ENCODE peak calls at places on chromosomes 3 and 15, in six cellular contexts. V, U, W, X, D and B are unnamed samples.

GRCh38 chr3:9183011-9183410 is 66.4 kb downstream of the SRGAP3 start:
- DNase-seq in V (no peak), W (no peak), X (no peak), U (no peak), D (no peak), B (no peak)

GRCh38 chr3:17811633-17812032 is 69.2 kb upstream of the TBC1D5 start:
- DNase-seq in D (no peak), V (no peak), X (no peak), U (no peak), W (no peak), B (no peak)

GRCh38 chr3:69197922-69198540 is 75.6 kb upstream of the LMOD3 start:
- DNase-seq in D (no peak), V (no peak), U (no peak), X (no peak), W (no peak), B (no peak)

GRCh38 chr3:146371902-146372301 is 97.5 kb downstream of the PLSCR2 start:
- DNase-seq in D (no peak), V (no peak), W (no peak), X (no peak), U (no peak), B (no peak)

GRCh38 chr3:71784914-71785593 is at the start of gene PROK2:
- DNase-seq in D (no peak), W (no peak), U (no peak), X (peak), V (no peak), B (no peak)

GRCh38 chr3:46851364-46852328 is 11.6 kb downstream of the MYL3 start:
- DNase-seq in U (no peak), X (peak), D (no peak), W (peak), V (peak), B (no peak)

GRCh38 chr3:61688307-61688695 is 126.9 kb downstream of the PTPRG start:
- DNase-seq in W (no peak), U (no peak), V (no peak), D (no peak), X (no peak), B (no peak)

GRCh38 chr3:57757642-57758297 is 1.7 kb downstream of the SLMAP start:
- DNase-seq in D (peak), U (peak), W (no peak), X (peak), V (no peak), B (no peak)

GRCh38 chr3:31079691-31080090 is 185.2 kb upstream of the GADL1 start:
- DNase-seq in X (no peak), U (no peak), V (no peak), D (no peak), W (no peak), B (no peak)

GRCh38 chr15:47753591-47753990 is 36.3 kb downstream of the SEMA6D start:
- DNase-seq in X (no peak), V (no peak), D (no peak), W (no peak), U (no peak), B (no peak)
- H3K27ac ChIP-seq in X (no peak), V (no peak), D (no peak), W (no peak), U (no peak), B (no peak)

DNA sequence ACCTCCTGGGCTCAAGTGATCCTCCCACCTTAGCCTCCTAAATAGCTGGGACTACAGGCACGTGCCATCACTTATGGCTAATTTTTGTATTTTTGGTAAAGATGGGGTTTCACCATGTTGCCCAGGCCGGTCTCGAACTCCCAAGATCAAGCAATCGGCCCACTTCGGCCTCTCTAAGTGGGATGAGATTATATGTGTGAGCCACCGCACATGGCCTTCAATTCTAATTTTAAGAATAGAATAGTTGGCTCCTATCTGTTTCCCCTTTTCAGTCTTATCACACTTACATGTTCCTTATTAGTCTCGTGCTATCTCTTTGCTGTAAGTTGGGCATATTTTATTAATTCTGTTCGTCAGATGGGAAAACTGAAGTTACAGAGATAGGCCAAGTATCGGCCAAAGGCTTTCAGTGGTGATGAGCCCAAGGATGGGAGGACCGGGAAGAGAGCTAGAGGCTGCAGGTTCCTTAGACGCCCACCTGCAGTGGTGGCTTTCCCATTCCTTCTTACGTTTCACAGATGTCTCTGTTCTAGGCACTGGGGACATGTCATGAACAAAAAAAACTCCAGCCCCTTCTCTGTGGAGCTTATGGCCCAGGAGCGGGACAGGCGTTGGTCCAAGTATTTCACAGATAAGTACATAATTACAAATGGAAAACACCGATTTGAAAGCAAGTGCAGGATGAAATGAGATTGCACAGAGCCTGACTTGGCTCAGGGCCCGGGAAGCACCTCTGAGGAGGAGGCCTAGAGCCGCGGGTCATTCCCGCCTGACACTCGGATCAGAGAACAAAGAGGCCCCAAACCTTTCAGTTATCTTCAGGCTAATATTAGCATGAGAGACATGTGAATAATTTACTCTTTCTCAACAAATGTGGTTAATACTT is 91.1 kb upstream of the KLF13 start:
- DNase-seq in D (no peak), X (no peak), W (peak), V (no peak), U (peak), B (no peak)
- H3K4me3 ChIP-seq in D (no peak), X (no peak), W (no peak), V (no peak), U (peak), B (no peak)

GRCh38 chr15:81092559-81092902 is 41.5 kb upstream of the CFAP161 start:
- DNase-seq in D (no peak), U (no peak), X (peak), V (no peak), W (no peak), B (no peak)
- H3K27ac ChIP-seq in D (no peak), U (no peak), X (peak), V (no peak), W (no peak), B (no peak)

GRCh38 chr15:59116141-59116540 is 11.2 kb downstream of the CCNB2 start:
- DNase-seq in U (no peak), D (no peak), W (no peak), X (no peak), V (no peak), B (no peak)

GRCh38 chr15:59115047-59115446 is 10.1 kb downstream of the CCNB2 start:
- DNase-seq in D (no peak), V (no peak), X (no peak), U (no peak), W (no peak), B (no peak)

GRCh38 chr15:59124261-59124660 is 19.3 kb downstream of the CCNB2 start:
- DNase-seq in U (no peak), W (no peak), V (no peak), X (no peak), D (no peak), B (no peak)

GRCh38 chr15:59116771-59117170 is 11.8 kb downstream of the CCNB2 start:
- DNase-seq in W (no peak), U (no peak), X (no peak), D (no peak), V (no peak), B (no peak)

DNA sequence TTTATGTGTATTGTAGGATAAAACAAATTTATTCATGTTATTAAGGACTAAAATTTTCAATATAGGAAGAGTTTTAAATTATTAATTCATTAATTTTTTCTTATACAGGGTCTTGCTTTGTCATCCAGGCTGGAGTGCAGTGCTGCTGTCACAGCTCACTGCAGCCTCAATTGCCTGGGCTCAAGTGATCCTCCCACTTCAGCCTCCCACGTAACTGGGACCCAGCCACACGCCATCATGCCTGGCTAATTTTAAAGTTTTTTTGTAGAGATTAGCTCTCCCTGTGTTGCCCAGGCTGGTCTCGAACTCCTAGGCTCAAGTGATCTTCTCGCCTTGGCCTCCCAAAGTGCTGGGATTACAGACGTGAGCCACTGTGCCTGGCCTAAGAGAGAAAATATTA is 14.7 kb downstream of the CCNB2 start:
- DNase-seq in D (no peak), W (no peak), U (no peak), V (no peak), X (no peak), B (no peak)
- H3K4me3 ChIP-seq in D (no peak), W (no peak), U (no peak), V (no peak), X (no peak), B (no peak)